ENCODE peak calls at places on chromosome 7, in ten cellular contexts. V is NCI-H1105; P is Ammon's horn; H is CD8-positive, alpha-beta memory T cell; D is AG04450; X is sciatic nerve; Z is activated naive CD4-positive, alpha-beta T cell treated with anti-CD3 and anti-CD28 coated beads, Interleukin-2, amount 10 ng/mL, durations not matched to agents 7 days and 5 days; T is EL; W is small intestine; O is right cardiac atrium. R is an unnamed sample.

GRCh38 chr7:131897016-131897789 is 340.8 kb upstream of the PODXL start:
- DNase-seq in V (no peak), Z (no peak), T (peak; percentile 61), D (no peak), H (no peak), W (no peak), O (no peak), X (no peak), P (no peak), R (no peak)

GRCh38 chr7:101507791-101508252 is 121.3 kb downstream of the MYL10 start:
- DNase-seq in Z (peak; percentile 66), X (no peak), P (peak; percentile 38), T (peak; percentile 54), W (peak; percentile 16), O (no peak), H (no peak), V (peak; percentile 77), D (no peak), R (no peak)

GRCh38 chr7:70131807-70132565 is 533.7 kb downstream of the AUTS2 start:
- DNase-seq in Z (no peak), H (no peak), W (no peak), V (peak; percentile 31), X (no peak), D (no peak), P (no peak), T (no peak), O (no peak), R (no peak)

GRCh38 chr7:2757361-2757903 is 69.4 kb downstream of the AMZ1 start:
- DNase-seq in H (no peak), Z (no peak), W (no peak), D (no peak), X (no peak), V (no peak), T (peak; percentile 69), P (peak; percentile 81), O (peak; percentile 73), R (no peak)

GRCh38 chr7:18421297-18422004 is 74.1 kb upstream of the HDAC9 start:
- DNase-seq in V (no peak), W (no peak), D (no peak), H (no peak), P (no peak), O (no peak), T (no peak), X (no peak), Z (no peak), R (no peak)

GRCh38 chr7:134988161-134988560 is 1.9 kb downstream of the AGBL3 start:
- DNase-seq in X (no peak), W (no peak), O (no peak), Z (no peak), V (no peak), H (no peak), P (no peak), D (no peak), T (no peak), R (no peak)

GRCh38 chr7:44380179-44380830 is 54.9 kb upstream of the CAMK2B start:
- DNase-seq in P (no peak), D (no peak), W (no peak), V (no peak), O (no peak), H (no peak), X (no peak), Z (no peak), T (no peak), R (peak; percentile 25)

GRCh38 chr7:110502893-110503465 is 587.9 kb upstream of the LRRN3 start:
- DNase-seq in W (no peak), O (no peak), Z (no peak), T (peak; percentile 25), D (peak; percentile 24), P (no peak), X (no peak), H (no peak), V (no peak), R (no peak)

GRCh38 chr7:117446220-117446815 is 19.0 kb upstream of the ASZ1 start:
- DNase-seq in D (no peak), O (no peak), H (no peak), Z (no peak), W (no peak), V (no peak), P (no peak), T (no peak), X (no peak), R (no peak)

GRCh38 chr7:33744293-33744692 is 161.0 kb upstream of the BMPER start:
- DNase-seq in D (no peak), O (no peak), P (no peak), W (peak; percentile 60), Z (no peak), X (no peak), V (peak; percentile 43), H (no peak), T (peak; percentile 31), R (no peak)

GRCh38 chr7:657565-658119 is 68.9 kb upstream of the DNAAF5 start:
- DNase-seq in W (no peak), V (no peak), X (no peak), D (no peak), Z (no peak), H (no peak), P (peak; percentile 47), T (no peak), O (peak; percentile 44), R (no peak)

GRCh38 chr7:36661135-36661840 is 63.0 kb downstream of the AOAH start:
- DNase-seq in H (no peak), X (no peak), D (no peak), O (no peak), T (peak; percentile 61), W (peak; percentile 89), P (no peak), Z (no peak), V (no peak), R (no peak)

GRCh38 chr7:140310337-140311002 is 87.9 kb downstream of the SLC37A3 start:
- DNase-seq in P (no peak), T (no peak), X (no peak), O (no peak), W (no peak), H (no peak), V (no peak), D (no peak), Z (no peak), R (no peak)

GRCh38 chr7:141593134-141593533 is 41.9 kb downstream of the AGK start:
- DNase-seq in D (peak; percentile 74), P (peak; percentile 53), Z (no peak), V (no peak), O (no peak), H (no peak), T (peak; percentile 80), X (no peak), W (no peak), R (no peak)

GRCh38 chr7:50317697-50318640 is 13.5 kb downstream of the IKZF1 start:
- DNase-seq in O (no peak), W (no peak), P (no peak), H (no peak), X (no peak), D (no peak), T (no peak), Z (peak; percentile 61), V (no peak), R (peak; percentile 85)

GRCh38 chr7:145909956-145910611 is 206.5 kb upstream of the CNTNAP2 start:
- DNase-seq in P (no peak), D (no peak), T (no peak), O (no peak), X (no peak), H (no peak), W (no peak), Z (no peak), V (no peak), R (no peak)

GRCh38 chr7:143013897-143014296 is 13.0 kb downstream of the OR9A2 start:
- DNase-seq in T (peak; percentile 76), O (no peak), V (no peak), D (peak; percentile 16), H (no peak), P (no peak), X (no peak), W (no peak), Z (no peak), R (no peak)